ENCODE peak calls at places on chromosomes 2 and 18, in nine cellular contexts. N, X, G, L, C, T, S, K and P are unnamed samples.

GRCh38 chr2:113105047-113105446 is 22.4 kb upstream of the IL1RN start:
- DNase-seq in T (no peak), X (peak; percentile 16), G (no peak), S (no peak), L (no peak), N (no peak), K (no peak), C (no peak), P (no peak)

GRCh38 chr2:85470850-85471800 is 52.6 kb downstream of the SH2D6 start:
- DNase-seq in T (no peak), C (no peak), G (no peak), N (no peak), S (no peak), X (no peak), L (no peak), K (peak; percentile 60), P (no peak)

GRCh38 chr2:176085861-176086771 is 2.4 kb upstream of the EVX2 start:
- DNase-seq in N (peak; percentile 78), L (peak; percentile 78), G (no peak), S (no peak), T (no peak), X (peak; percentile 73), K (peak; percentile 49), C (peak; percentile 42), P (peak; percentile 62)

GRCh38 chr18:58407649-58408407 is 221.1 kb downstream of the ALPK2 start:
- DNase-seq in C (no peak), S (no peak), N (no peak), G (no peak), L (no peak), X (no peak), T (no peak), K (no peak), P (peak; percentile 35)

GRCh38 chr2:10236571-10237391 is 65.9 kb upstream of the HPCAL1 start:
- DNase-seq in C (no peak), K (no peak), N (no peak), L (no peak), G (no peak), S (peak; percentile 17), X (no peak), T (no peak), P (no peak)

GRCh38 chr2:201854221-201854801 is 48.0 kb downstream of the CDK15 start:
- DNase-seq in S (no peak), N (no peak), T (no peak), L (no peak), C (peak; percentile 88), X (peak; percentile 13), G (no peak), K (no peak), P (no peak)

GRCh38 chr18:23710946-23711345 is 21.7 kb downstream of the LAMA3 start:
- DNase-seq in L (no peak), C (no peak), S (no peak), G (no peak), K (no peak), N (no peak), X (no peak), T (no peak), P (no peak)

GRCh38 chr2:50859110-50859509 is 172.8 kb downstream of the NRXN1 start:
- DNase-seq in T (no peak), X (no peak), L (no peak), S (no peak), K (no peak), N (no peak), G (no peak), C (no peak), P (no peak)

GRCh38 chr18:38456253-38456652 is 890.7 kb upstream of the CELF4 start:
- DNase-seq in G (no peak), S (no peak), L (no peak), N (no peak), T (no peak), X (no peak), K (no peak), C (no peak), P (no peak)

GRCh38 chr2:81650048-81650971 is 1345.8 kb upstream of the LRRTM1 start:
- DNase-seq in G (peak; percentile 30), C (no peak), X (no peak), T (no peak), L (no peak), S (no peak), N (no peak), K (no peak), P (no peak)

GRCh38 chr2:61536086-61536722 is 2.0 kb downstream of the XPO1 start:
- DNase-seq in S (no peak), K (no peak), N (peak; percentile 94), G (peak; percentile 63), X (peak; percentile 28), C (no peak), T (no peak), L (no peak), P (no peak)

GRCh38 chr2:61536723-61537581 is 1.2 kb downstream of the XPO1 start:
- DNase-seq in T (peak; percentile 84), K (peak; percentile 90), G (peak; percentile 74), L (peak; percentile 95), X (peak; percentile 92), N (peak; percentile 74), C (peak; percentile 91), S (peak; percentile 86), P (peak; percentile 93)

GRCh38 chr2:61537590-61538178 is 472 bp downstream of the XPO1 start:
- DNase-seq in T (peak; percentile 15), X (no peak), C (peak; percentile 46), L (no peak), G (no peak), K (no peak), S (no peak), N (no peak), P (no peak)

GRCh38 chr2:61534926-61535325 is 3.2 kb downstream of the XPO1 start:
- DNase-seq in X (no peak), C (no peak), T (no peak), L (no peak), N (no peak), G (no peak), K (no peak), S (no peak), P (no peak)

DNA sequence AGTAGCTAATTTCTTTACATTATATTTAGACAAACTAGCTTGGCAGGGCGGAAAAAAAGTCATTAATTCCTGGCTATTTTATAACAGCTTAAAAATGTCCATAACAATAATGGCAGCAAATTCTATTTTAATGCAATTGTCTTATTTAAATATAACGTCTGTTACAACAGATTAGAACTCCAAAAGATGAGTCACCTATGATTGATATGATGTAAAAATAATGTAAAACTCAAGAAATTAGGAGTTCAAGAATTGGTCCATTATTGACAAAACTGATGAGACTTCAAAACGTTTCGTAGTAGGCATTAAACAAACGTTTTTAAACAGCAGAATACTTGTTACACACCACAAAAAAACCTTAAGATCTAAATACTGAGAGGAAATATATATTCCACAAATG is 2.7 kb downstream of the XPO1 start:
- DNase-seq in X (no peak), K (no peak), G (no peak), C (no peak), N (no peak), S (no peak), L (no peak), T (no peak), P (no peak)
- H3K4me1 ChIP-seq in X (peaks cover 38% of the 10 kb centered on the region), K (peaks cover 15% of the 10 kb centered on the region), G (peaks cover 41% of the 10 kb centered on the region), C (peaks cover 16% of the 10 kb centered on the region), N (peaks cover 27% of the 10 kb centered on the region), S (no peaks in the 10 kb centered on the region), L (peaks cover 34% of the 10 kb centered on the region), T (peaks cover 8% of the 10 kb centered on the region), P (peaks cover 20% of the 10 kb centered on the region)

DNA sequence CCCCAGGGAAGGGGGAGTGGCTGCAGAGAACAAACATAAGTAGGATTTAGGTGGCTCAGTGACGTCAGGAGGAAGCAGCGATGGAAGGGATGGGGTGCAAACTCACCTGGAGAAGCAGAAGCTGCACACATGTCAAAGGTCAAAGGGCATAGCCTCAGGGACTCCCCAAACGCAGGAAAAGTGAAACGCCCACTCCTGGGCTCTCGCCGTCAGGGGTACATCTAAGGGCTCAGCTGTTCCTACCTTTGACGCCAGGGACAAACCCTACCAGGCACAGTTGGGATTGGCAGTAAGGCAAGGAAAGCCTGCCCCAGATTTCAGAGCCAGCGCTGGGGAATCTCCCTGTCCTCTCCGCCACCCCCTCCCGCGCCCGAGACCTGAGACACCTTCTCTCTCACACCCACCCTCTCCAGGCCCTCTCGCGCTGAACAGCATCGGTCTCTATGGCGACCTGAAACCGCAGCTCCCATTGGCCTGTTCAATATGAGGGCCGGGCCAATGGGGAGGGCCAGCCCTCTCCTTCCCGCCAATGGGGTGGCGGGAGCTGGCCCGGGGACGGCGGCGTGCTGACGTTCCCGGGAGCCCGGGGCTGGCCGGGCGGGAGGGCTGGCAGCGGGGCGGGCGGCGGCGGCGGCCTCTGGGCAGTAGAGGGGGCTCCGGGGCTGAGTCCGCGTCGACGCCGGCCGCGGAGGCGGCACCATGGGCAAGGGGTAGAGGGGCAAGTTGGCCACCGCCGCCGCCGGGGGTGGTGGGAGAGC is at the start of the genes CCDC148 and PKP4:
- DNase-seq in S (peak; percentile 88), K (peak; percentile 89), C (peak; percentile 93), N (peak; percentile 96), G (no peak), T (peak; percentile 91), L (peak; percentile 97), X (peak; percentile 97), P (peak; percentile 94)
- H3K27ac ChIP-seq in S (peak within 1 kb of the TSS; percentile 90), K (peak within 1 kb of the TSS; percentile 98), C (peak within 1 kb of the TSS; percentile 91), N (peak within 1 kb of the TSS; percentile 96), G (peak within 1 kb of the TSS; percentile 79), T (peak within 1 kb of the TSS; percentile 97), L (peak within 1 kb of the TSS; percentile 94), X (peak within 1 kb of the TSS; percentile 78), P (peak within 1 kb of the TSS; percentile 96)

DNA sequence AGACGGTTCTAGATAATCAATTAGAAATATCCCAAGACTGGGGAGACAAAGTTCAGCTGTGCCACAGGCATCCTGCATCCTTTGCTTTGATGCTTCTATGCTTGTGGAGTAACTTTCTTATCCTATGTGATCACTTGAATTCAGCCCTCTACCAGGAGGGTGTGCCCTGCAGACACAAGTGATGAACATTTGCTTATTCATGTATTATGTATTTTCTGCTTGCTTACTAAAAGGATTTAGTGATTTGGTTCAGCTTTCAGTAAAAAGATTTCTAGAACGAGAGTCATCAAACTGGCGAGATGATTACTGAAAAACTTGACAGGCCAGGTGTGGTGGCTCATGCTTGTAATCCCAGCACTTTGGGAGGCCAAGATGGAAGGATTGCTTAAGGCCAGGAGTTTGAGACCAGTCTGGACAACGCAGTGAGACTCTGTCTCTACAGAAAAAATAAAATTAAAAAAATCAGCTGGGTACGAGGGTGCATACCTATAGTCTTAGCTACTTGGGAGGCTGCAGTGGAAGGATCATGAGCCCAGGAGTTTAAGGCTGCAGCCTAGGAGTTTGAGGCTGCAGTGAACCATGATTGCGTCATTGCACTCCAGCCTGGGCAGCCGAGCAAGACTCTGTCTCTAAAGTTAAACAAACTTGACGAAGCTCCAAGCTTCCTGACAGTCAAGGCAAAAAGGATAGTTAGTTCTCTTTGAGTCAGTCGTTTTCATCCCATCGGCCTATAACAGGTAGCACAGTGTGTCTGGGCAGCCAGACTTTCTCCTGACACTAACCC is 13.3 kb downstream of the HK2 start:
- DNase-seq in S (no peak), X (no peak), K (no peak), G (no peak), L (no peak), C (no peak), T (no peak), N (no peak), P (no peak)
- H3K4me1 ChIP-seq in S (no peaks in the 10 kb centered on the region), X (peaks cover 30% of the 10 kb centered on the region), K (peaks cover 32% of the 10 kb centered on the region), G (peaks cover 13% of the 10 kb centered on the region), L (peaks cover 30% of the 10 kb centered on the region), C (peaks cover 44% of the 10 kb centered on the region), T (peaks cover 11% of the 10 kb centered on the region), N (peaks cover 66% of the 10 kb centered on the region), P (peaks cover 10% of the 10 kb centered on the region)

DNA sequence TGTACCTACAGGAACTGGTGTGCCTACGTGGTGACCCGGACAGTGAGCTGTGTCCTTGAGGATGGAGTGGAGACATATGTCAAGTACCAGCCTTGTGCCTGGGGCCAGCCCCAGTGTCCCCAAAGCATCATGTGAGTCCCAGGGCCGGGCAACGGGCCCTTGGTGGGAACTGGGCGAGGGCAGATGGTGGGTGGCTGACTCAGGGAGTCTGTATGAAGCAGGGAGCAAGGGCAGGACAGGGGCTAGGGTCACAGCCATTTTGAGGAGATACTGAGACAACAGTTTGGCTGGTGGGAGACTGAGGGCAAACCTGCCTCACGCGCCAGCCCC is 1.7 kb downstream of the EMILIN1 start:
- DNase-seq in K (no peak), X (no peak), L (no peak), N (no peak), G (no peak), S (no peak), T (no peak), C (no peak), P (no peak)
- H3K27ac ChIP-seq in K (peak overlapping the region; percentile 96), X (peak overlapping the region; percentile 80), L (no peak overlapping the region), N (no peak overlapping the region), G (no peak overlapping the region), S (peak overlapping the region; percentile 98), T (no peak overlapping the region), C (no peak overlapping the region), P (peak overlapping the region; percentile 97)